ENCODE peak calls at places on chromosomes 6 and 20, in four cellular contexts. I is heart left ventricle, O is SK-N-SH, P is spleen. X is an unnamed sample.

GRCh38 chr6:75800708-75801505 is 51.9 kb downstream of the MYO6 start:
- DNase-seq in P (no peak), I (no peak), O (no peak), X (no peak)

GRCh38 chr20:43894531-43894930 is 20.1 kb upstream of the TOX2 start:
- DNase-seq in I (no peak), P (no peak), O (no peak), X (no peak)

GRCh38 chr6:169949501-169950097 is 198.2 kb downstream of the ERMARD start:
- DNase-seq in I (no peak), P (no peak), O (no peak), X (no peak)

GRCh38 chr20:31712112-31712553 is 10.5 kb downstream of the BCL2L1 start:
- DNase-seq in P (peak; percentile 16), O (no peak), I (peak; percentile 57), X (no peak)

GRCh38 chr6:84568971-84569370 is 195.4 kb downstream of the TBX18 start:
- DNase-seq in O (no peak), P (no peak), I (no peak), X (no peak)

GRCh38 chr6:110398778-110399177 is 16.6 kb downstream of the DDO start:
- DNase-seq in O (no peak), I (no peak), P (no peak), X (no peak)

GRCh38 chr6:99350573-99350972 is 1.1 kb upstream of the FAXC start:
- DNase-seq in O (no peak), I (no peak), P (no peak), X (no peak)

GRCh38 chr6:156686429-156686939 is 90.7 kb upstream of the ARID1B start:
- DNase-seq in I (peak; percentile 54), O (peak; percentile 69), P (no peak), X (no peak)

GRCh38 chr6:118864330-118865166 is 29.4 kb upstream of the ASF1A start:
- DNase-seq in P (no peak), O (no peak), I (no peak), X (no peak)

GRCh38 chr6:44725070-44725469 is 337.6 kb downstream of the CDC5L start:
- DNase-seq in O (no peak), I (no peak), P (no peak), X (no peak)

GRCh38 chr20:49103019-49103418 is 56.9 kb downstream of the CSE1L start:
- DNase-seq in P (no peak), O (no peak), I (no peak), X (no peak)

GRCh38 chr6:31547727-31548422 is 467 bp downstream of the NFKBIL1 start:
- DNase-seq in P (peak; percentile 87), I (no peak), O (peak; percentile 67), X (peak; percentile 87)

GRCh38 chr20:58891686-58892125 is 39.2 kb downstream of the GNAS start:
- DNase-seq in P (no peak), O (peak; percentile 82), I (peak; percentile 61), X (peak; percentile 80)

GRCh38 chr6:141548969-141549368 is 583.8 kb upstream of the GJE1 start:
- DNase-seq in O (no peak), P (no peak), I (no peak), X (no peak)

GRCh38 chr20:63508072-63508768 is 9.3 kb upstream of the EEF1A2 start:
- DNase-seq in O (no peak), I (peak; percentile 12), P (no peak), X (peak; percentile 45)

GRCh38 chr20:9617940-9618339 is 103.5 kb downstream of the LAMP5 start:
- DNase-seq in P (no peak), O (peak; percentile 34), I (no peak), X (no peak)

GRCh38 chr6:37134622-37135191 is 35.2 kb upstream of the PIM1 start:
- DNase-seq in I (no peak), O (no peak), P (no peak), X (no peak)
- H3K4me1 ChIP-seq in I (peaks cover 41% of the 10 kb centered on the region), O (peaks cover 40% of the 10 kb centered on the region), P (peaks cover 44% of the 10 kb centered on the region), X (peaks cover 29% of the 10 kb centered on the region)

GRCh38 chr20:53381568-53382262 is 211.9 kb downstream of the ZNF217 start:
- DNase-seq in P (no peak), I (no peak), O (no peak), X (no peak)
- TF ChIP-seq CTCF in P (no peak), I (no peak), O (peak; percentile 11), X (no peak)

GRCh38 chr20:50845566-50846211 is 50.8 kb downstream of the BCAS4 start:
- DNase-seq in P (no peak), I (no peak), O (peak; percentile 76), X (peak; percentile 67)
- H3K4me1 ChIP-seq in P (peaks cover 37% of the 10 kb centered on the region), I (peaks cover 12% of the 10 kb centered on the region), O (peaks cover 9% of the 10 kb centered on the region), X (peaks cover 8% of the 10 kb centered on the region)

GRCh38 chr6:119965900-119966299 is 616.3 kb upstream of the MAN1A1 start:
- DNase-seq in P (no peak), O (no peak), I (no peak), X (no peak)

GRCh38 chr6:119962505-119962904 is 612.9 kb upstream of the MAN1A1 start:
- DNase-seq in O (no peak), I (no peak), P (no peak), X (no peak)

DNA sequence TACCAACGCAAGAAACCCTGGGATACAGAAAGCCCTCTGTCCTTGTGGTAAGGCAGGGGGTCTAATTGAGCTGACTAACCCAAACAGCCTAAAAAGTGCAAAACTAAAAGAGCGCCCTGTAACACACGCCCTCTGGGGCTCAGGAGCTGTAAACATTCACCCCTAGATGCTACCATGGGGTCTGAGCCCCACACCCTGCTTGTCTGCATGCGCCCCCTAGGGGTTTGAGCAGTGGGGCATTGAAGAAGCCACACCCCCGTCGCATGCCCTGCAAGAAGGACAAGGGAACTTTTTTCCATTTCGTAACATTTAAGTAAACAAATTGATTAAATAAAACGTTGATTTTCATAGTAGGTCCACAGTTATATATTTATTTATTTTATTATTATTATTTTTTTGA is 616.9 kb upstream of the MAN1A1 start:
- DNase-seq in P (no peak), I (no peak), O (no peak), X (no peak)
- TF ChIP-seq CTCF in P (no peak), I (no peak), O (peak; percentile 12), X (no peak)

GRCh38 chr6:21556506-21556905 is 37.0 kb upstream of the SOX4 start:
- DNase-seq in P (no peak), I (no peak), O (no peak), X (no peak)
- H3K4me1 ChIP-seq in P (no peaks in the 10 kb centered on the region), I (no peaks in the 10 kb centered on the region), O (no peaks in the 10 kb centered on the region), X (no peaks in the 10 kb centered on the region)

GRCh38 chr20:32965115-32965514 is 39.1 kb downstream of the SUN5 start:
- DNase-seq in O (peak; percentile 8), I (no peak), P (no peak), X (peak; percentile 12)

GRCh38 chr20:32966881-32967781 is 37.1 kb downstream of the SUN5 start:
- DNase-seq in O (peak; percentile 8), I (no peak), P (no peak), X (peak; percentile 48)

GRCh38 chr20:32964575-32964974 is 39.7 kb downstream of the SUN5 start:
- DNase-seq in P (no peak), I (no peak), O (no peak), X (peak; percentile 23)

GRCh38 chr20:32965581-32966373 is 38.5 kb downstream of the SUN5 start:
- DNase-seq in O (peak; percentile 4), I (no peak), P (peak; percentile 76), X (peak; percentile 56)

DNA sequence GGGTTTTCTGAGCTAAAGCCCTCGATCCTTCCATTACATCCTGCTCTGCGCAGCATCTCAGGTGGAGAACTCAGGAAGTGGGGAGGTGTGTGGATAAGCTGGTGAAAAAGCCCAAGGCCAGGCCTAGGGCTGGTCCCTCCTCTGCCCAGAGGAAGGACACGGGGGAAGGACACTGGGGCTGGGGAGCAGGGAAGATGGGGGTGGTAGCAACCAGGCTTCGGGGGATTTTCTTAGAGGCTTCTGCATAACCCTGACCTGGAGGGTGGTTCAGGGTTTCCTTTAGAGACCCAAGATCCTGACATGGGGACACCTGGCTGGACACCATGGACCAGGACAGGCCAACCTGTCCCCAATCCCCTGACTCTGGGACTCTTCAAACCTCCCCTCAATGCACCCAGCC is 37.9 kb downstream of the SUN5 start:
- DNase-seq in I (no peak), P (no peak), O (peak; percentile 2), X (peak; percentile 32)
- TF ChIP-seq CTCF in I (no peak), P (no peak), O (no peak), X (no peak)

X was measured in kidney.